ENCODE peak calls at places on chromosome 20, in four cellular contexts. H is GM12878, N is K562, I is HepG2. L is an unnamed sample.

GRCh38 chr20:48207505-48207904 is 422.2 kb upstream of the SULF2 start:
- DNase-seq in N (no peak), H (no peak), I (no peak), L (no peak)

GRCh38 chr20:32252189-32252588 is 25.3 kb upstream of the KIF3B start:
- DNase-seq in I (no peak), N (no peak), H (no peak), L (no peak)

GRCh38 chr20:42112161-42112560 is 494.0 kb upstream of the CHD6 start:
- DNase-seq in N (no peak), I (no peak), H (no peak), L (no peak)

GRCh38 chr20:41170386-41171105 is 33.2 kb downstream of the PLCG1 start:
- DNase-seq in I (no peak), H (no peak), N (no peak), L (peak)

GRCh38 chr20:40883097-40883496 is 145.5 kb upstream of the TOP1 start:
- DNase-seq in N (no peak), H (no peak), I (no peak), L (no peak)

GRCh38 chr20:49028684-49029083 is 17.4 kb upstream of the CSE1L start:
- DNase-seq in I (peak), H (no peak), N (peak), L (no peak)

GRCh38 chr20:543369-544152 is at the start of gene CSNK2A1:
- DNase-seq in H (peak), I (peak), N (peak), L (peak)

GRCh38 chr20:19692685-19693119 is 65.4 kb upstream of the RIN2 start:
- DNase-seq in N (peak), H (no peak), I (peak), L (peak)

GRCh38 chr20:40959325-40960092 is 69.1 kb upstream of the TOP1 start:
- DNase-seq in H (no peak), I (no peak), N (no peak), L (no peak)

GRCh38 chr20:32241807-32242206 is 34.1 kb downstream of the POFUT1 start:
- DNase-seq in I (no peak), H (no peak), N (no peak), L (no peak)

GRCh38 chr20:49508435-49509199 is 26.1 kb upstream of the KCNB1 start:
- DNase-seq in H (peak), N (peak), I (peak), L (no peak)

GRCh38 chr20:34122274-34122980 is 10.4 kb upstream of the EIF2S2 start:
- DNase-seq in I (no peak), H (no peak), N (no peak), L (no peak)

GRCh38 chr20:9884666-9885065 is 45.8 kb upstream of the PAK5 start:
- DNase-seq in N (no peak), H (no peak), I (no peak), L (no peak)

GRCh38 chr20:57433658-57434389 is 42.6 kb downstream of the RBM38 start:
- DNase-seq in N (no peak), H (no peak), I (no peak), L (no peak)

GRCh38 chr20:15951711-15952110 is 621.5 kb downstream of the KIF16B start:
- DNase-seq in H (no peak), I (no peak), N (no peak), L (no peak)

GRCh38 chr20:43844778-43845614 is 69.7 kb upstream of the TOX2 start:
- DNase-seq in N (no peak), I (no peak), H (no peak), L (no peak)

GRCh38 chr20:12927489-12927888 is 81.3 kb upstream of the SPTLC3 start:
- DNase-seq in N (no peak), H (no peak), I (no peak), L (no peak)

GRCh38 chr20:52448513-52448912 is 256.9 kb upstream of the ZFP64 start:
- DNase-seq in I (no peak), N (no peak), H (no peak), L (no peak)

GRCh38 chr20:50366270-50367103 is 143.7 kb upstream of the PTPN1 start:
- DNase-seq in H (no peak), N (peak), I (peak), L (no peak)

GRCh38 chr20:43988867-43989266 is 74.2 kb downstream of the TOX2 start:
- DNase-seq in N (no peak), I (no peak), H (no peak), L (no peak)

GRCh38 chr20:54013397-54013941 is 56.9 kb downstream of the BCAS1 start:
- DNase-seq in H (no peak), N (no peak), I (no peak), L (no peak)

GRCh38 chr20:49037962-49038387 is 8.1 kb upstream of the CSE1L start:
- DNase-seq in I (no peak), H (no peak), N (peak), L (no peak)

GRCh38 chr20:17452441-17452840 is 78.7 kb downstream of the BFSP1 start:
- DNase-seq in H (no peak), I (no peak), N (no peak), L (no peak)

GRCh38 chr20:49187330-49188100 is 619 bp downstream of the STAU1 start:
- DNase-seq in I (no peak), N (peak), H (no peak), L (no peak)

GRCh38 chr20:36275011-36275410 is 31.1 kb upstream of the DLGAP4 start:
- DNase-seq in H (no peak), N (no peak), I (no peak), L (no peak)

GRCh38 chr20:815914-816606 is 17.5 kb upstream of the FAM110A start:
- DNase-seq in H (no peak), I (peak), N (peak), L (peak)

GRCh38 chr20:53735536-53736050 is 142.0 kb upstream of the ZNF217 start:
- DNase-seq in I (no peak), N (no peak), H (no peak), L (no peak)

GRCh38 chr20:48877299-48877698 is 44.2 kb upstream of the ARFGEF2 start:
- DNase-seq in N (no peak), H (no peak), I (no peak), L (no peak)

GRCh38 chr20:32052090-32052791 is at the start of gene HCK:
- DNase-seq in H (no peak), N (no peak), I (no peak), L (no peak)

GRCh38 chr20:49351775-49352174 is 73.9 kb upstream of the ZNFX1 start:
- DNase-seq in I (no peak), H (no peak), N (no peak), L (no peak)

GRCh38 chr20:2353231-2353630 is 27.5 kb upstream of the TGM6 start:
- DNase-seq in H (no peak), I (no peak), N (peak), L (no peak)

GRCh38 chr20:34922654-34923381 is 32.8 kb downstream of the GSS start:
- DNase-seq in I (peak), N (no peak), H (no peak), L (no peak)

GRCh38 chr20:34249291-34249690 is 8.1 kb downstream of the ASIP start:
- DNase-seq in H (peak), I (no peak), N (peak), L (no peak)

GRCh38 chr20:61166324-61166723 is 85.7 kb upstream of the CDH4 start:
- DNase-seq in H (no peak), I (no peak), N (no peak), L (no peak)

GRCh38 chr20:21100590-21101452 is 5.3 kb downstream of the LINC00237 start:
- DNase-seq in N (no peak), I (no peak), H (no peak), L (peak)

GRCh38 chr20:9093203-9093962 is 24.5 kb downstream of the PLCB4 start:
- DNase-seq in N (no peak), H (no peak), I (no peak), L (no peak)

GRCh38 chr20:56722042-56722441 is 92.9 kb downstream of the TFAP2C start:
- DNase-seq in H (peak), I (no peak), N (no peak), L (no peak)

GRCh38 chr20:34536798-34537394 is 20.7 kb downstream of the DYNLRB1 start:
- DNase-seq in N (peak), H (no peak), I (peak), L (peak)

DNA sequence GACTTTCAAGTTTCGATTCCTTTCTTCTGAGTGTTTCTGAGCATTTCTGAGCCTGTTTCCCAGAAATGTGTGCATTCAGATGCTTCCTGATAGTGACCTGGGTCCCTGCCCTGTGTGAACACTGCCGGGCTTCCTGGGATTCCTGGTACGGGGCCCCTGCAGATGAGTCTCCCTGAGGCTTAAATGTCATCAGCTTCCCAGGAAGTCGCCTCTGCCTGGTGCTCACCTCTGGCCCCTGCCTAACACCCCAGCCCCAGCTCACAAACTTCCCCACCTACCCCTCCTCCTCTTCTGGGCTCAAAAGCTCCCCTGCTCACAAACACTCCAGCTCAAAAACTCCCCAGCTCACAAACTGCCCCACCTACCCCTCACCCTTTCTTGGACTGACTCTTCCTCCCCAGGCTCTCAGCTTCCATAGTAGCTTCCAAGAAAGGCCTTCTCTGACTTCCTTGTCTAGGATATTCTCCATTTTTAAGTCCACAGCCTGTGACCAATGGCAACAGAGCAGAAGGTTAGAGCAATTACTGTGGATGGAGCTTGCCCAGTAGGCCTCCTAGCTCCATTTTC is 42.0 kb downstream of the TGM2 start:
- DNase-seq in I (peak), N (peak), H (no peak), L (no peak)
- TF ChIP-seq CREB1 in I (no peak), N (no peak), H (no peak), L (no peak)

GRCh38 chr20:63074182-63074581 is 67.4 kb upstream of the BHLHE23 start:
- DNase-seq in I (no peak), H (no peak), N (no peak), L (peak)

GRCh38 chr20:63077705-63078104 is 70.9 kb upstream of the BHLHE23 start:
- DNase-seq in I (no peak), N (no peak), H (no peak), L (no peak)

GRCh38 chr20:63074631-63075030 is 67.9 kb upstream of the BHLHE23 start:
- DNase-seq in H (no peak), N (no peak), I (no peak), L (no peak)

GRCh38 chr20:63073738-63074065 is 66.9 kb upstream of the BHLHE23 start:
- DNase-seq in N (no peak), I (no peak), H (no peak), L (peak)

GRCh38 chr20:63076421-63076820 is 69.7 kb upstream of the BHLHE23 start:
- DNase-seq in I (no peak), N (no peak), H (no peak), L (no peak)
- TF ChIP-seq CBFB in I (no peak), N (no peak), H (no peak), L (no peak)

DNA sequence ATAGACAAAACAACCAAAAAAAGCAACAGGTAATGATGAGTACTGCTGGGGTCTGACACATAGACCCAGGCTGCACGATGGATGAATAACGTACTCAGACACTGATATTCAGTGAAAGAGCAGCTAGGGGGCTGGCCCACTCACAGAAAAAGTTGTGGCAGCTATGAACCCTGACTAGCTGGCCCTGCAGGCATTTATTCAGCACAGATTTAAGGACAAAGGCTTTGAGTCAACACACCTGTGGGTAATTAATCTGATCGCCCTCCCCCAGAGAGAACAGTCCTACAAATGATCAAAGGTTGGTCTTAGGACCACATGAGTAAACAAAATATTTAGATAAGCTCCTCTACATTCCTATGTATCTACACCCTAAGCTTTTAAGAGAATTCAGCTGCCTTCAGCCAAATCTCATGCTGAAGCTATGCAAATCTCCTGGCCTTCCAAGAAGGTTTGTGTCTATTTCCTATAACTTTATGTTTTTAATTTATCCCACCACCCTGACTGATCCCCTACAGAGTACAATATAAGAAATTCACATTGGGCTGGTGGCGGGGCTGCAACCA is 81.7 kb upstream of the NXT1 start:
- DNase-seq in H (no peak), I (peak), N (no peak), L (no peak)
- TF ChIP-seq SP1 in H (no peak), I (no peak), N (no peak), L (no peak)

GRCh38 chr20:25369529-25369928 is 21.1 kb downstream of the ABHD12 start:
- DNase-seq in H (no peak), N (no peak), I (no peak), L (no peak)

GRCh38 chr20:25369971-25370370 is 20.7 kb downstream of the ABHD12 start:
- DNase-seq in N (no peak), I (no peak), H (no peak), L (no peak)

GRCh38 chr20:25376236-25376635 is 14.4 kb downstream of the ABHD12 start:
- DNase-seq in N (no peak), H (no peak), I (no peak), L (no peak)

GRCh38 chr20:25374842-25375241 is 15.8 kb downstream of the ABHD12 start:
- DNase-seq in H (no peak), I (no peak), N (no peak), L (no peak)

GRCh38 chr20:25372584-25373336 is 17.9 kb downstream of the ABHD12 start:
- DNase-seq in I (no peak), H (no peak), N (no peak), L (no peak)
- TF ChIP-seq CREB1 in I (no peak), H (no peak), N (no peak), L (no peak)

GRCh38 chr20:3677733-3678132 is 4.1 kb downstream of the ADAM33 start:
- DNase-seq in H (no peak), N (no peak), I (no peak), L (no peak)
- TF ChIP-seq CBFB in H (no peak), N (no peak), I (no peak), L (no peak)

GRCh38 chr20:24134284-24134683 is 145.7 kb upstream of the GGTLC1 start:
- DNase-seq in I (no peak), N (no peak), H (no peak), L (no peak)

GRCh38 chr20:24132246-24132645 is 143.7 kb upstream of the GGTLC1 start:
- DNase-seq in N (no peak), I (no peak), H (no peak), L (no peak)

GRCh38 chr20:24134930-24135329 is 146.4 kb upstream of the GGTLC1 start:
- DNase-seq in N (no peak), H (no peak), I (no peak), L (no peak)

GRCh38 chr20:24131281-24131680 is 142.7 kb upstream of the GGTLC1 start:
- DNase-seq in H (no peak), N (no peak), I (no peak), L (no peak)

DNA sequence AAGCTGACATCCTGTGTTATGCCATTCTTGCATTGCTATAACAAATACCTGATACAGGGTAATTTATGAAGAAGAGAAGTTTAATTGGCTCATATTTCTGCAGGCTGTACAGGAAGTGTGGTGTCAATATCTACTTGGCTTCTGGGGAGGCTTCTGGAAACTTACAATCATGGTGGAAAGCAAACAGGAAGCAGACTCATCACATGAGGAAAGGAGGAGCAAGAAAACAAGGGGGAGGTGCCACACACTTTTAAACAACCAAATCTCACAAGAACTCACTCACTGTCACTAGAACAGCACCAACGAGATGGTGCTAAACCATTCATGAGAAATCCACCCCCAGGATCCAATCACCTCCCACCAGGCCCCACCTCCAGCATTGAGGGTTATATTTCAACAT is 143.1 kb upstream of the GGTLC1 start:
- DNase-seq in I (no peak), N (no peak), H (no peak), L (no peak)
- TF ChIP-seq SP1 in I (no peak), N (no peak), H (no peak), L (no peak)

GRCh38 chr20:59938696-59939051 is 1.4 kb downstream of the PPP1R3D start:
- DNase-seq in I (no peak), H (no peak), N (no peak), L (no peak)

GRCh38 chr20:59939879-59940128 is 301 bp downstream of the PPP1R3D start:
- DNase-seq in N (no peak), I (no peak), H (no peak), L (peak)

GRCh38 chr20:59939052-59939878 is 840 bp downstream of the PPP1R3D start:
- DNase-seq in H (no peak), N (peak), I (no peak), L (peak)

GRCh38 chr20:59937150-59937549 is 3.0 kb downstream of the PPP1R3D start:
- DNase-seq in I (no peak), N (no peak), H (no peak), L (no peak)

DNA sequence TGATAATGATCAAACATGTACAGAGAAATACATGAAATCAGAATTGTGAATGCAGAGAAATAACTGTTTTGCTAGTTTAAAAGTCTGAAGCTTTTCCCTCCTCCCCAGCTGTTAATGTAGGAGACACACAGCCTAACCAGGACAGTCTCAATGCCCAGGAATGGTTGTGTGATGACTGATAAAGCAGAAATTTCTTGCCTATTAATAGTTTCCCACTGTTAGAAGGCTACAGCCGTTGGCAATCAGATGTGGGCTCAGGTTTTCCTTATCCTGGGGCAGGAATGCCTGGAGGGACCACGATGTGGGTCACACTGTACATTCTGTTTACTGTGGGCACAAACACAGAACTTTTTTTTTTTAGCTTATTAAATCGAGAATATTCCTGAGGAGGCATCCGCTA is 1.9 kb downstream of the PPP1R3D start:
- DNase-seq in I (no peak), H (no peak), N (no peak), L (no peak)
- TF ChIP-seq CREB1 in I (no peak), H (no peak), N (no peak), L (no peak)

GRCh38 chr20:62678553-62678952 is 30.1 kb upstream of the NTSR1 start:
- DNase-seq in N (no peak), H (no peak), I (no peak), L (no peak)
- TF ChIP-seq CBFB in N (no peak), H (no peak), I (no peak), L (no peak)

GRCh38 chr20:3894796-3895195 is 5.6 kb downstream of the PANK2 start:
- DNase-seq in H (no peak), N (no peak), I (no peak), L (no peak)
- TF ChIP-seq SP1 in H (no peak), N (no peak), I (no peak), L (no peak)

GRCh38 chr20:11156922-11157321 is 483.1 kb upstream of the JAG1 start:
- DNase-seq in H (no peak), N (no peak), I (no peak), L (no peak)

GRCh38 chr20:11158146-11158545 is 484.3 kb upstream of the JAG1 start:
- DNase-seq in H (no peak), I (no peak), N (no peak), L (no peak)

GRCh38 chr20:11158589-11158988 is 484.8 kb upstream of the JAG1 start:
- DNase-seq in H (no peak), N (no peak), I (no peak), L (no peak)

GRCh38 chr20:11153819-11154218 is 480.0 kb upstream of the JAG1 start:
- DNase-seq in H (no peak), I (no peak), N (no peak), L (no peak)

DNA sequence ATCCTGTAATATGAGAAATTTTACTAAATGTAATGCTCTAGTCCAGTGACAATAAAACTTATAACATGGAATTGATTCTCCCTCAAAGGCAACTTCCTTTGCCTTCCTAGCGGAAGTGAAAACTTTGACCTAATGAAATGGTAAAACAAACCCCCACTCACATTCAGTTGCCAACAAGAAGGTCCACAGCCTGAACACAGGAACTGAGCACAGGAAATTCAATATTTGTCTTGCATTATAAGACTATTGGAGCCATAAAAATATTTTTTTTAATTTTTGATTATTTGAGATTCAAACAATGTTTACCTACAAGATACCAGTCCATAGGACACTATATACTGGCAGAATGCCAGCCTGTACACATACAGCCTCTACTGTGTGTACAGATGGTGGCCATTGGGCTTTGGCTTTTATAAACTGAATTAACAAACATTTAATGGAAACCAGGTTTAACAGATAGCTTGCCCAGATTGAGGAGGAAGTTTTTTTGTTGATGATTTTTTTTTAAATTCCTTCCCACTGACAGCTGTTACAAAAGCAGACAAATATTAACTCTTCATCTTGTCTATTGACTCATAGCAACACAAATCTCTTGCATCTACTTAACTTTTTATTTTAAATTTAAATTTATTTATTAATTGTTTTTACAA is 481.5 kb upstream of the JAG1 start:
- DNase-seq in N (no peak), H (no peak), I (no peak), L (no peak)
- TF ChIP-seq CREB1 in N (no peak), H (no peak), I (no peak), L (no peak)

L was measured in WTC11.